ENCODE peak calls at places on chromosomes 12 and 14, in eight cellular contexts. V is NCI-H774; F is DMS153; B is activated CD8-positive, alpha-beta memory T cell treated with anti-CD3 and anti-CD28 coated beads, Interleukin-2, amount 50 U/mL, for 4 hours; I is cardiac muscle cell; J is IMR-90; T is KG1; Q is GM03348. Y is an unnamed sample.

GRCh38 chr12:13250416-13250815 is 53.9 kb downstream of the EMP1 start:
- DNase-seq in V (no peak), F (no peak), B (no peak), I (peak; percentile 33), J (peak; percentile 84), T (no peak), Q (peak; percentile 68), Y (peak; percentile 62)

GRCh38 chr14:33851366-33851765 is 99.5 kb downstream of the EGLN3 start:
- DNase-seq in V (no peak), F (no peak), B (no peak), I (no peak), J (no peak), T (no peak), Q (no peak), Y (no peak)

GRCh38 chr12:95169368-95169767 is 47.9 kb downstream of the FGD6 start:
- DNase-seq in V (no peak), F (no peak), B (no peak), I (peak; percentile 75), J (peak; percentile 92), T (no peak), Q (peak; percentile 51), Y (peak; percentile 85)

GRCh38 chr12:93198086-93198485 is 179.6 kb upstream of the NUDT4 start:
- DNase-seq in V (no peak), F (no peak), B (no peak), I (no peak), J (peak; percentile 88), T (no peak), Q (peak; percentile 64), Y (peak; percentile 94)

GRCh38 chr12:103996595-103996994 is 30.9 kb downstream of the TDG start:
- DNase-seq in V (no peak), F (no peak), B (no peak), I (no peak), J (no peak), T (no peak), Q (no peak), Y (no peak)

GRCh38 chr12:76085159-76085868 is 829 bp upstream of the NAP1L1 start:
- DNase-seq in V (no peak), F (peak; percentile 40), B (peak; percentile 61), I (peak; percentile 42), J (peak; percentile 77), T (no peak), Q (no peak), Y (peak; percentile 33)

GRCh38 chr14:77271113-77271710 is at the start of gene NGB:
- DNase-seq in V (no peak), F (no peak), B (no peak), I (no peak), J (no peak), T (no peak), Q (no peak), Y (no peak)

GRCh38 chr12:117328556-117329100 is 32.8 kb downstream of the NOS1 start:
- DNase-seq in V (no peak), F (no peak), B (no peak), I (no peak), J (no peak), T (no peak), Q (no peak), Y (no peak)

GRCh38 chr14:51644215-51644969 is 7.3 kb upstream of the FRMD6 start:
- DNase-seq in V (no peak), F (no peak), B (no peak), I (no peak), J (peak; percentile 58), T (no peak), Q (no peak), Y (peak; percentile 74)

GRCh38 chr14:101077511-101078074 is 174.1 kb upstream of the RTL1 start:
- DNase-seq in V (no peak), F (no peak), B (no peak), I (peak; percentile 50), J (peak; percentile 33), T (no peak), Q (peak; percentile 45), Y (peak; percentile 32)

GRCh38 chr12:116882742-116883141 is 1.5 kb upstream of the HRK start:
- DNase-seq in V (no peak), F (no peak), B (no peak), I (peak; percentile 54), J (peak; percentile 61), T (no peak), Q (peak; percentile 63), Y (peak; percentile 62)

GRCh38 chr12:54593135-54593534 is 4.7 kb upstream of the PPP1R1A start:
- DNase-seq in V (no peak), F (no peak), B (no peak), I (no peak), J (no peak), T (no peak), Q (no peak), Y (no peak)

GRCh38 chr12:65656904-65657351 is 167.4 kb upstream of the HMGA2 start:
- DNase-seq in V (no peak), F (no peak), B (no peak), I (peak; percentile 82), J (peak; percentile 99), T (peak; percentile 26), Q (peak; percentile 80), Y (peak; percentile 98)

GRCh38 chr12:131928080-131928764 is 854 bp upstream of the PUS1 start:
- DNase-seq in V (no peak), F (no peak), B (no peak), I (peak; percentile 43), J (peak; percentile 30), T (no peak), Q (no peak), Y (peak; percentile 57)

GRCh38 chr14:64702493-64703392 is 1.5 kb upstream of the PLEKHG3 start:
- DNase-seq in V (no peak), F (peak; percentile 49), B (no peak), I (no peak), J (no peak), T (no peak), Q (no peak), Y (no peak)

GRCh38 chr14:92135269-92135668 is 13.5 kb downstream of the CPSF2 start:
- DNase-seq in V (peak; percentile 2), F (no peak), B (no peak), I (peak; percentile 65), J (peak; percentile 59), T (no peak), Q (peak; percentile 46), Y (peak; percentile 53)

GRCh38 chr12:10170199-10170598 is 1.7 kb downstream of the OLR1 start:
- DNase-seq in V (no peak), F (no peak), B (no peak), I (no peak), J (no peak), T (no peak), Q (peak; percentile 44), Y (peak; percentile 82)

GRCh38 chr12:31591308-31591901 is 469 bp upstream of the DENND5B start:
- DNase-seq in V (peak; percentile 46), F (no peak), B (no peak), I (peak; percentile 59), J (no peak), T (no peak), Q (no peak), Y (peak; percentile 34)

GRCh38 chr12:106179086-106179485 is 40.3 kb upstream of the NUAK1 start:
- DNase-seq in V (no peak), F (peak; percentile 92), B (no peak), I (no peak), J (no peak), T (no peak), Q (peak; percentile 15), Y (no peak)

GRCh38 chr12:111170559-111170958 is 198.3 kb downstream of the PHETA1 start:
- DNase-seq in V (no peak), F (no peak), B (no peak), I (no peak), J (no peak), T (peak; percentile 21), Q (no peak), Y (no peak)

GRCh38 chr12:82671673-82672195 is 15.0 kb upstream of the TMTC2 start:
- DNase-seq in V (no peak), F (no peak), B (no peak), I (no peak), J (no peak), T (no peak), Q (no peak), Y (no peak)

GRCh38 chr12:131851741-131852550 is 23.8 kb downstream of the MMP17 start:
- DNase-seq in V (no peak), F (no peak), B (no peak), I (no peak), J (no peak), T (no peak), Q (no peak), Y (no peak)

GRCh38 chr14:34062353-34062973 is 111.6 kb upstream of the EGLN3 start:
- DNase-seq in V (no peak), F (no peak), B (no peak), I (no peak), J (no peak), T (no peak), Q (no peak), Y (no peak)

GRCh38 chr14:95490127-95490526 is 26.3 kb downstream of the SYNE3 start:
- DNase-seq in V (no peak), F (no peak), B (no peak), I (no peak), J (no peak), T (no peak), Q (no peak), Y (no peak)

Y was measured in EH.